ENCODE peak calls at places on chromosomes 6 and 20, in five cellular contexts. N is foreskin fibroblast; V is A549; K is cardiac muscle cell; X is naive thymus-derived CD8-positive, alpha-beta T cell. C is an unnamed sample.

GRCh38 chr6:159125977-159126376 is 43.2 kb upstream of the FNDC1 start:
- DNase-seq in N (no peak), V (no peak), K (peak), X (no peak), C (no peak)

GRCh38 chr6:156773935-156774871 is 3.0 kb upstream of the ARID1B start:
- DNase-seq in N (no peak), V (no peak), K (peak), X (no peak), C (no peak)

GRCh38 chr20:58753267-58753928 is 60.8 kb downstream of the NPEPL1 start:
- DNase-seq in N (no peak), V (no peak), K (no peak), X (no peak), C (no peak)

GRCh38 chr20:2693286-2693995 is 861 bp downstream of the EBF4 start:
- DNase-seq in N (no peak), V (peak), K (peak), X (peak), C (no peak)

GRCh38 chr6:151340206-151340978 is 51.0 kb downstream of the ZBTB2 start:
- DNase-seq in N (peak), V (no peak), K (no peak), X (no peak), C (no peak)

GRCh38 chr20:39070484-39071231 is 108.5 kb downstream of the DHX35 start:
- DNase-seq in N (peak), V (no peak), K (peak), X (no peak), C (no peak)

GRCh38 chr6:124964084-124964763 is 2.0 kb downstream of the RNF217 start:
- DNase-seq in N (peak), V (no peak), K (peak), X (no peak), C (no peak)

GRCh38 chr6:156617376-156617775 is 159.8 kb upstream of the ARID1B start:
- DNase-seq in N (peak), V (no peak), K (peak), X (no peak), C (peak)

GRCh38 chr6:169251371-169251802 is 2.3 kb downstream of the THBS2 start:
- DNase-seq in N (no peak), V (no peak), K (no peak), X (no peak), C (no peak)

GRCh38 chr20:38297916-38298674 is 5.9 kb upstream of the BPI start:
- DNase-seq in N (no peak), V (no peak), K (no peak), X (no peak), C (no peak)

GRCh38 chr20:51272392-51272791 is 249.5 kb upstream of the KCNG1 start:
- DNase-seq in N (peak), V (no peak), K (peak), X (no peak), C (no peak)

GRCh38 chr6:12010635-12011275 is 1.4 kb upstream of the HIVEP1 start:
- DNase-seq in N (peak), V (peak), K (no peak), X (no peak), C (peak)

GRCh38 chr6:133756046-133756445 is 132.9 kb upstream of the TCF21 start:
- DNase-seq in N (no peak), V (no peak), K (peak), X (no peak), C (no peak)

GRCh38 chr20:10508468-10509251 is 73.6 kb downstream of the SLX4IP start:
- DNase-seq in N (peak), V (no peak), K (peak), X (no peak), C (no peak)

GRCh38 chr6:56995347-56995746 is 40.4 kb downstream of the BEND6 start:
- DNase-seq in N (no peak), V (no peak), K (no peak), X (no peak), C (no peak)

GRCh38 chr6:113859349-113860164 is 2.4 kb downstream of the MARCKS start:
- DNase-seq in N (peak), V (no peak), K (peak), X (no peak), C (no peak)

GRCh38 chr20:1325173-1326030 is 3.5 kb downstream of the SDCBP2 start:
- DNase-seq in N (peak), V (peak), K (peak), X (peak), C (peak)

GRCh38 chr20:20713244-20713765 is 861 bp upstream of the RALGAPA2 start:
- DNase-seq in N (no peak), V (no peak), K (no peak), X (no peak), C (no peak)

GRCh38 chr6:129744201-129744879 is 34.4 kb upstream of the ARHGAP18 start:
- DNase-seq in N (peak), V (peak), K (peak), X (no peak), C (no peak)

GRCh38 chr20:34426026-34426425 is 63.0 kb downstream of the ITCH start:
- DNase-seq in N (no peak), V (no peak), K (peak), X (no peak), C (no peak)

GRCh38 chr6:22716721-22717120 is 147.4 kb downstream of the HDGFL1 start:
- DNase-seq in N (no peak), V (no peak), K (no peak), X (no peak), C (no peak)